ENCODE peak calls at places on chromosome 12, in four cellular contexts. J is left cardiac atrium, E is fibroblast of the aortic adventitia, R is adrenal gland. O is an unnamed sample.

GRCh38 chr12:12015073-12015685 is 55.6 kb upstream of the BCL2L14 start:
- DNase-seq in J (no peak), E (no peak), R (no peak), O (no peak)

GRCh38 chr12:45475594-45475993 is 253.9 kb upstream of the ARID2 start:
- DNase-seq in J (no peak), E (no peak), R (no peak), O (no peak)

GRCh38 chr12:24073170-24073810 is 123.8 kb upstream of the SOX5 start:
- DNase-seq in J (no peak), E (no peak), R (no peak), O (no peak)

GRCh38 chr12:7092229-7092985 is at the start of gene C1R:
- DNase-seq in J (peak), E (peak), R (peak), O (peak)

GRCh38 chr12:96047621-96048211 is 12.3 kb upstream of the LTA4H start:
- DNase-seq in J (peak), E (peak), R (peak), O (peak)

GRCh38 chr12:102876883-102877282 is 40.2 kb downstream of the PAH start:
- DNase-seq in J (no peak), E (no peak), R (no peak), O (no peak)

GRCh38 chr12:50039151-50039835 is 14.0 kb upstream of the RACGAP1 start:
- DNase-seq in J (peak), E (peak), R (peak), O (peak)

GRCh38 chr12:32155911-32156585 is 49.4 kb downstream of the BICD1 start:
- DNase-seq in J (no peak), E (no peak), R (no peak), O (no peak)

GRCh38 chr12:62466018-62466595 is 519 bp upstream of the MON2 start:
- DNase-seq in J (peak), E (peak), R (peak), O (no peak)

GRCh38 chr12:115956674-115957073 is 320.8 kb downstream of the MED13L start:
- DNase-seq in J (no peak), E (no peak), R (no peak), O (no peak)

GRCh38 chr12:42588981-42589464 is 523 bp downstream of the PRICKLE1 start:
- DNase-seq in J (peak), E (peak), R (no peak), O (peak)

GRCh38 chr12:121005346-121005815 is 10.9 kb downstream of the C12orf43 start:
- DNase-seq in J (no peak), E (peak), R (peak), O (peak)

GRCh38 chr12:52900166-52900895 is 4.5 kb downstream of the KRT8 start:
- DNase-seq in J (no peak), E (no peak), R (no peak), O (peak)

GRCh38 chr12:93526786-93527428 is 45.6 kb upstream of the SOCS2 start:
- DNase-seq in J (no peak), E (peak), R (peak), O (no peak)

GRCh38 chr12:34033628-34034296 is 11.5 kb downstream of the ALG10 start:
- DNase-seq in J (no peak), E (peak), R (no peak), O (no peak)

GRCh38 chr12:2163172-2163927 is 110.6 kb downstream of the CACNA1C start:
- DNase-seq in J (peak), E (peak), R (peak), O (peak)

GRCh38 chr12:92778525-92778924 is 75.7 kb downstream of the PLEKHG7 start:
- DNase-seq in J (no peak), E (no peak), R (no peak), O (no peak)

GRCh38 chr12:99271071-99271470 is 376.5 kb upstream of the GARIN6 start:
- DNase-seq in J (no peak), E (no peak), R (no peak), O (no peak)

GRCh38 chr12:50786498-50787231 is 22.8 kb downstream of the ATF1 start:
- DNase-seq in J (no peak), E (peak), R (no peak), O (no peak)

O was measured in body of pancreas.